ENCODE peak calls at places on chromosomes 13 and 19, in four cellular contexts. Q, V, R and P are unnamed samples.

GRCh38 chr13:97301382-97302095 is 79.4 kb downstream of the MBNL2 start:
- DNase-seq in Q (no peak), V (no peak), R (no peak), P (no peak)

GRCh38 chr13:51957377-51958216 is 53.7 kb downstream of the ATP7B start:
- DNase-seq in Q (no peak), V (no peak), R (peak), P (no peak)

GRCh38 chr13:100542546-100543156 is 45.9 kb downstream of the GGACT start:
- DNase-seq in Q (no peak), V (peak), R (peak), P (no peak)

GRCh38 chr13:80529734-80530133 is 188.8 kb upstream of the SPRY2 start:
- DNase-seq in Q (no peak), V (no peak), R (no peak), P (no peak)

GRCh38 chr19:5809053-5809452 is 4.2 kb downstream of the NRTN start:
- DNase-seq in Q (no peak), V (no peak), R (no peak), P (no peak)

GRCh38 chr13:109803822-109804221 is 17.4 kb upstream of the IRS2 start:
- DNase-seq in Q (no peak), V (peak), R (no peak), P (no peak)

GRCh38 chr19:35995655-35995993 is 636 bp downstream of the SDHAF1 start:
- DNase-seq in Q (peak), V (peak), R (no peak), P (no peak)

GRCh38 chr13:37229931-37230330 is 124.5 kb upstream of the CSNK1A1L start:
- DNase-seq in Q (no peak), V (no peak), R (no peak), P (no peak)

GRCh38 chr13:62910541-62910940 is 1494.9 kb upstream of the PCDH20 start:
- DNase-seq in Q (no peak), V (no peak), R (no peak), P (no peak)

GRCh38 chr19:5587661-5588060 is 19.9 kb upstream of the TINCR start:
- DNase-seq in Q (no peak), V (no peak), R (no peak), P (no peak)

GRCh38 chr19:17183858-17184271 is 31.3 kb upstream of the USE1 start:
- DNase-seq in Q (no peak), V (no peak), R (peak), P (no peak)

GRCh38 chr19:6460099-6460884 is 700 bp upstream of the SLC25A23 start:
- DNase-seq in Q (peak), V (peak), R (peak), P (peak)

GRCh38 chr13:72208112-72208645 is 341.2 kb upstream of the DACH1 start:
- DNase-seq in Q (no peak), V (no peak), R (no peak), P (no peak)

GRCh38 chr13:65638572-65639168 is 1591.5 kb downstream of the PCDH9 start:
- DNase-seq in Q (peak), V (peak), R (no peak), P (no peak)

GRCh38 chr13:104140557-104140956 is 1074.3 kb upstream of the SLC10A2 start:
- DNase-seq in Q (no peak), V (no peak), R (no peak), P (no peak)

GRCh38 chr19:45663800-45664199 is 4.2 kb upstream of the GIPR start:
- DNase-seq in Q (no peak), V (no peak), R (no peak), P (no peak)

GRCh38 chr13:44497801-44498200 is 78.3 kb downstream of the TSC22D1 start:
- DNase-seq in Q (no peak), V (no peak), R (no peak), P (no peak)

GRCh38 chr19:35901854-35902661 is at the start of gene HCST:
- DNase-seq in Q (no peak), V (no peak), R (no peak), P (no peak)

GRCh38 chr13:53250272-53250875 is 221.8 kb downstream of the OLFM4 start:
- DNase-seq in Q (peak), V (peak), R (peak), P (no peak)

GRCh38 chr13:78193853-78194252 is 275.2 kb upstream of the EDNRB start:
- DNase-seq in Q (no peak), V (no peak), R (peak), P (no peak)

GRCh38 chr19:2690856-2691255 is 11.6 kb downstream of the GNG7 start:
- DNase-seq in Q (no peak), V (no peak), R (no peak), P (no peak)

GRCh38 chr13:27309967-27310598 is 39.5 kb downstream of the RASL11A start:
- DNase-seq in Q (no peak), V (no peak), R (no peak), P (no peak)

GRCh38 chr19:46913198-46913851 is 52.5 kb downstream of the ARHGAP35 start:
- DNase-seq in Q (no peak), V (no peak), R (no peak), P (no peak)

GRCh38 chr13:91722267-91722884 is 324.0 kb downstream of the GPC5 start:
- DNase-seq in Q (peak), V (no peak), R (no peak), P (no peak)

GRCh38 chr19:1853295-1854031 is 5.2 kb upstream of the REXO1 start:
- DNase-seq in Q (peak), V (peak), R (peak), P (peak)

GRCh38 chr19:57106646-57107235 is 13.0 kb upstream of the USP29 start:
- DNase-seq in Q (no peak), V (no peak), R (no peak), P (no peak)

GRCh38 chr13:61734683-61735082 is 319.0 kb upstream of the PCDH20 start:
- DNase-seq in Q (no peak), V (no peak), R (no peak), P (no peak)

GRCh38 chr13:29523199-29523931 is 72.1 kb downstream of the SLC7A1 start:
- DNase-seq in Q (no peak), V (no peak), R (no peak), P (no peak)

DNA sequence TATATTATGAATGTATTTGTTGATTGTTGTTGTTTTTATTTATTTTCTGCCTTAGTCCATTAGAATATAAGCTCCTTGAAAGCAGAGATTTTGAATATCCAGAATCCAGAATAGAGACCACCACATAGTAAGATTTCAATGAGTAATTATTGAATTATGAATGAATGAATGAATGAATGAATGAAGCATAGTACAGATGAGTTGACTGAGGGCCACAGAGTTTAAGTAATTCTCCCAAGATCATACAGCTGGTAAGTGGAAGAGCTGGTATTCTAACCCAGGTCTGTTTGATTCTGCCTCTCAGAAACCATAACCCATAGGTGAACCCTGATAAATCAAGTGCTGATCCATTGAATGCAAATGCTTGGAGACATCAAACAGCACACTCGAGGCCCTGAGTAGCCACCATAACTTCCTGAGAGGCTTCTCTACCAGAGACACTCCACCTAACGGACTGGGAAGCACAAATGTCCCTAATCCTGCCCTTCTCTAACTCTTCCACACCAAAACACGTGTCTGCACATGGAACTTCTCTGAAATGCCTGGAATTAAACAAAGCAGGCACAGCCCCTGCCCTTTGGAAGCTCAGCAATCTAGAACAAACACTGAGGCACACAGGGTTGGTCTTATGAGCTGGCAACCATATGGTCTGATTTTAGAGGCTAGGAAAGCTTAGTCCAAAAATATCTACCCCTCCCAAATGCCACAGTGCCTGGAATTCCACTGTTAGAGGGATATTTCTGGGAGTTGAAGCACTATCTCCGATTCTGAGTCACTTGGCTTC is 190.1 kb downstream of the FOXO1 start:
- DNase-seq in Q (no peak), V (peak), R (no peak), P (no peak)
- TF ChIP-seq CBX5 in Q (no peak), V (no peak), R (no peak), P (no peak)

GRCh38 chr13:113468461-113469147 is 15.3 kb upstream of the ADPRHL1 start:
- DNase-seq in Q (no peak), V (no peak), R (no peak), P (no peak)
- TF ChIP-seq BRCA1 in Q (no peak), V (no peak), R (no peak), P (no peak)

DNA sequence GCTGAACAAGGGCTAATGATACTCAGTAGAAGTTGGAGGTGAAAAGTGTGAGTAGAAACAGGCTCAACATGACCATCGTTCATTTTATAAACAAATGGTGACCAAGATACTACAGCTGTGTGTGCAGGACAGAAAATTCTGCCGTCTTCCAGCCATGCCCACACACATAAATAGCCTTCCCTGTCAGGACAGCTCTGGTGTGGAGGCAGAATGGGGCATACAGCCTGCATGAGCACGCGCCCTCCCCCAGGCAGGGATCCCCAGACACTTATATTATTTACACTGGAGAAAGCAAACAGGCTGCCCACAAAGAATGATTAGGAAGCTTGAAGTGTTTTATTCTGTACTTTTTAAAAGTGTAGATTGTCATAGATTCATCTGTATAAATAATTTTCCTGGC is 20.4 kb downstream of the GJA3 start:
- DNase-seq in Q (no peak), V (no peak), R (no peak), P (no peak)
- TF ChIP-seq CBX5 in Q (no peak), V (no peak), R (no peak), P (no peak)

GRCh38 chr13:21282065-21282464 is 105.6 kb downstream of the MRPL57 start:
- DNase-seq in Q (no peak), V (peak), R (no peak), P (no peak)
- TF ChIP-seq BRCA1 in Q (no peak), V (no peak), R (no peak), P (no peak)

GRCh38 chr19:51289635-51290034 is 21.8 kb upstream of the IGLON5 start:
- DNase-seq in Q (no peak), V (no peak), R (no peak), P (no peak)
- TF ChIP-seq CBX5 in Q (no peak), V (no peak), R (no peak), P (no peak)

DNA sequence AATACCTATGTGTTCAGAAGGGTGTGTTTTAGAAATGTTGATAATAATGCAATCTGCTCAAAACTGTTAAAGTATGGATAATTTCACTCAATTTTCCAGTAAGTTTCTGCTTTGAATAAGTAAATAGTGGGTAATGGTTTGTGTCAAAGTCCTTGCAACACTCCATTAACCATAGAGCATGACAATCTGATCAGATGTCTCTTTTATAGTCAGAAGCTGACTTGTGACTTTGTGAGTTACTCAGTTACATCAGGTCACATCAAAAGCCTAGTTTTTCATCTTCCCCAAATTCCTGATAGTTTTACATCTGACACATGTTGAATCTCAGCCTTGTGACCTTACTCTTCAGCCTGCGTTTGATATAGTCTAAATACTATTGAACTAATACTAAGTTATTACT is 338.0 kb downstream of the EFNB2 start:
- DNase-seq in Q (no peak), V (no peak), R (no peak), P (no peak)
- TF ChIP-seq BRCA1 in Q (no peak), V (no peak), R (no peak), P (no peak)

DNA sequence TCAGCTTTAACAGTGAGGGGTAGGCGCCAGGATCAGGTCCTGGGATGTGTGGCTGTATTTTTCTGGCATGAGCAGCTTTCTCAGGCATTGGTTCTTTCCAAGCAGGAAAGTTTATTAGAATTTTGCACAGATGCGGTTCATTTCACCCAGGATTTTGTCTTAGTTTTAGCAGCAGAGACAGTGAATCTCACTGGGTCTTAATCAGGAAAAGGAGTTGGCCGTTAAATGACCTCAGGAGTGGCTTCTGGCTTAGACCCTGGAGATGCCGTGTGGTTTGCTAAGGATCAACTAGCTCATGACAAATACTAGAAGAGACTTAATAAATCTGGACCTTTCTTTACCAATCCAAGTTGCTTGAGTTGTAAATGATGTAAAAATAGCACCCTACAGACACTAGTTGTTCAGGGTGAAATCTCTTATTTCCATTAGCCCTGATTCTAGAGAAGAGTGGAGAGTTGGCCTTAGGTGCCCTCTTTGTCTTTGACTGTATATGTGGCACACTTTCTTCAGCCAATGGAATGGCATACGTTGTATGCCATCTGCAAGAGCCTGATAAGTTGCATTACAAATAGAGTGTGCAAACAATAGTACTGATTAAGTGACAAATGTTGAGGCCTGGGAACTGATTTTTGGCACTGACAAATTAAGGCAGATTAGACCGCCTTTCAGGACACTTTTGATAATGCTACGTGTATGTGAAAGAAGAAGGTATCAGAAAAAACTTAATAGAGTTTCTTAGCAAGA is 34.0 kb downstream of the LRCH1 start:
- DNase-seq in Q (no peak), V (no peak), R (no peak), P (no peak)
- TF ChIP-seq CBX5 in Q (no peak), V (no peak), R (no peak), P (no peak)

DNA sequence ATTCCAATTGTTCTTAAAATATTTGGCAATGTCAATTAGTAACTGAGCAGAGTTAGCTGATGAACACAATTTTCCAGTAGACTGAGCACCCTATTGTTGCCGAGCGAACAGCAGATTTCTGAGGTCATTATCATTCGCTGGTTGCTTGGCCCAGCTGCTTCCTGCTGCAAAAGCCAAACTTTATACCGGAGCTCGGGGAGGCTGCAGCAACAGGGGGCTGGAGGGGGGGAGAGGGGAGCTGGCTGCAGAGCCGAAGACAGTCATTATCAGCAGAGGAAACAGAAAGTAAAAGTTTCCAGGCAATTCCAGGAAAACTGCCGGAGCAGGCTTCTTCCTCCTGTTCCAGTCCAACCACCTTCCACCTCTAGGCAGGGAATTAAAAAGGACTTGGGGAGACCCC is 77.9 kb downstream of the ZNF536 start:
- DNase-seq in Q (no peak), V (no peak), R (no peak), P (no peak)
- TF ChIP-seq BRCA1 in Q (no peak), V (no peak), R (no peak), P (no peak)